ENCODE peak calls at places on chromosomes 11 and 22, in seven cellular contexts. F is epithelial cell of esophagus, P is fibroblast of villous mesenchyme, C is heart left ventricle, N is fibroblast of lung, A is uterus, O is astrocyte of the cerebellum. Q is an unnamed sample.

GRCh38 chr11:91947215-91947614 is 277.4 kb upstream of the FAT3 start:
- DNase-seq in F (peak; percentile 2), P (peak; percentile 15), C (peak; percentile 18), N (peak; percentile 83), A (no peak), O (peak; percentile 75), Q (peak; percentile 78)

GRCh38 chr11:34806875-34807274 is 109.3 kb downstream of the APIP start:
- DNase-seq in F (no peak), P (no peak), C (no peak), N (no peak), A (no peak), O (no peak), Q (no peak)

GRCh38 chr11:20289732-20290131 is 73.8 kb upstream of the HTATIP2 start:
- DNase-seq in F (no peak), P (no peak), C (no peak), N (no peak), A (no peak), O (no peak), Q (no peak)

GRCh38 chr22:25940479-25940878 is 198.5 kb downstream of the MYO18B start:
- DNase-seq in F (no peak), P (no peak), C (no peak), N (no peak), A (no peak), O (no peak), Q (no peak)

GRCh38 chr11:65858354-65859133 is 564 bp upstream of the CFL1 start:
- DNase-seq in F (peak; percentile 24), P (no peak), C (no peak), N (no peak), A (no peak), O (no peak), Q (no peak)

GRCh38 chr22:47228767-47229166 is 466.3 kb downstream of the TBC1D22A start:
- DNase-seq in F (no peak), P (no peak), C (no peak), N (no peak), A (no peak), O (no peak), Q (no peak)

GRCh38 chr11:35276396-35276795 is 137.4 kb downstream of the CD44 start:
- DNase-seq in F (peak; percentile 100), P (no peak), C (no peak), N (peak; percentile 16), A (no peak), O (no peak), Q (no peak)

GRCh38 chr22:32558681-32559355 is 84.2 kb downstream of the FBXO7 start:
- DNase-seq in F (peak; percentile 96), P (peak; percentile 70), C (no peak), N (peak; percentile 85), A (peak; percentile 92), O (peak; percentile 1), Q (peak; percentile 46)

GRCh38 chr22:44025171-44026065 is 1.3 kb downstream of the PARVB start:
- DNase-seq in F (no peak), P (no peak), C (no peak), N (no peak), A (peak; percentile 44), O (no peak), Q (no peak)

GRCh38 chr11:28619870-28620540 is 511.8 kb downstream of the METTL15 start:
- DNase-seq in F (peak; percentile 83), P (peak; percentile 36), C (no peak), N (peak; percentile 81), A (no peak), O (peak; percentile 32), Q (no peak)

GRCh38 chr11:71356904-71357303 is 91.3 kb downstream of the DHCR7 start:
- DNase-seq in F (no peak), P (no peak), C (no peak), N (no peak), A (no peak), O (no peak), Q (no peak)
- H3K4me3 ChIP-seq in F (no peak overlapping the region), P (no peak overlapping the region), C (no peak overlapping the region), N (no peak overlapping the region), A (no peak overlapping the region), O (no peak overlapping the region), Q (no peak overlapping the region)

DNA sequence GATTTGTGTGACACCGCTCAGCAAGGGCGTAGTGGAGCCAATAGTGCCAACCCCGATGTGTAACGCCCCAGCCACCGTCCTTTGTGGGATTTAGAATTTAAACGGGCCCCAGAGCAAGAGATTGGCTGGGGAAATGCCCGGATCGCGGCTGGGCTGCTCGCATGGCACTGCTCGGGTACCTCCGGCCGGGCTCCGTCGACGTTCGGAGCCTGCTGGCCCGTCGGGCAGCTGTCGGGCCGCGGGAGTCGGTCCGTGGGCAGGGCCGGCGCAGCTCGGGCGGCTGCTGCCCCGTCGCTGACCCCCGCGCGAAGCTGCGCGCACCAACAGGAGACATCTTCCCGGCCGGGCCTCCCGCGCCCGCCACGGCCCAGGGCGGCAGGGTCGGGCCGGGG is 1.4 kb upstream of the KDM2A start:
- DNase-seq in F (no peak), P (peak; percentile 20), C (peak; percentile 28), N (no peak), A (peak; percentile 36), O (no peak), Q (no peak)
- H3K4me3 ChIP-seq in F (no peak overlapping the region), P (no peak overlapping the region), C (peak overlapping the region; percentile 99), N (no peak overlapping the region), A (peak overlapping the region; percentile 65), O (no peak overlapping the region), Q (no peak overlapping the region)

DNA sequence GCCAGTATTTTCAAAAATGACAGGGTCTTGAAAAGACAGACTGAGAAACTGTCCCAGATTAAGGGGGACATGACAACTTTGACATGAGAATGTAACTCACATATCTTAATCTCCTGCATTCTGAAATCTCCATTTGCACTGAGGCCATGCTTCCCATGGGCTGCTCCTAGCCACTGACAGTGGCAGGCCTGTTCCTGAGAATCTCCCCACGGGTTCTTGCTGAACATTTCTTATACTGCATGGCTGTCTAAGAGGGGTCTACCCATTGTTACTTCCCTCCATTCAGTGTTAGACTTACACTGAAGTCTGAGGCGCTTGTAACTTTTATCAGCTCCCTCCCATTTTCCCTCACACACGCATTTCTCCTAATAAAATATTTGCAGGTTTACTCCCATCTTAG is 1.5 kb downstream of the CEP295 start:
- DNase-seq in F (no peak), P (no peak), C (no peak), N (no peak), A (no peak), O (no peak), Q (no peak)
- H3K4me3 ChIP-seq in F (no peak overlapping the region), P (no peak overlapping the region), C (no peak overlapping the region), N (no peak overlapping the region), A (no peak overlapping the region), O (no peak overlapping the region), Q (no peak overlapping the region)

GRCh38 chr22:17369553-17370035 is 334 bp downstream of the CECR2 start:
- DNase-seq in F (no peak), P (no peak), C (peak; percentile 42), N (no peak), A (no peak), O (no peak), Q (no peak)

GRCh38 chr22:17370766-17371181 is 1.5 kb downstream of the CECR2 start:
- DNase-seq in F (no peak), P (no peak), C (no peak), N (no peak), A (no peak), O (no peak), Q (no peak)

GRCh38 chr22:17368144-17368726 is 1.0 kb upstream of the CECR2 start:
- DNase-seq in F (no peak), P (no peak), C (no peak), N (no peak), A (no peak), O (no peak), Q (no peak)

GRCh38 chr22:17370036-17370765 is 941 bp downstream of the CECR2 start:
- DNase-seq in F (no peak), P (no peak), C (peak; percentile 23), N (no peak), A (no peak), O (no peak), Q (no peak)

DNA sequence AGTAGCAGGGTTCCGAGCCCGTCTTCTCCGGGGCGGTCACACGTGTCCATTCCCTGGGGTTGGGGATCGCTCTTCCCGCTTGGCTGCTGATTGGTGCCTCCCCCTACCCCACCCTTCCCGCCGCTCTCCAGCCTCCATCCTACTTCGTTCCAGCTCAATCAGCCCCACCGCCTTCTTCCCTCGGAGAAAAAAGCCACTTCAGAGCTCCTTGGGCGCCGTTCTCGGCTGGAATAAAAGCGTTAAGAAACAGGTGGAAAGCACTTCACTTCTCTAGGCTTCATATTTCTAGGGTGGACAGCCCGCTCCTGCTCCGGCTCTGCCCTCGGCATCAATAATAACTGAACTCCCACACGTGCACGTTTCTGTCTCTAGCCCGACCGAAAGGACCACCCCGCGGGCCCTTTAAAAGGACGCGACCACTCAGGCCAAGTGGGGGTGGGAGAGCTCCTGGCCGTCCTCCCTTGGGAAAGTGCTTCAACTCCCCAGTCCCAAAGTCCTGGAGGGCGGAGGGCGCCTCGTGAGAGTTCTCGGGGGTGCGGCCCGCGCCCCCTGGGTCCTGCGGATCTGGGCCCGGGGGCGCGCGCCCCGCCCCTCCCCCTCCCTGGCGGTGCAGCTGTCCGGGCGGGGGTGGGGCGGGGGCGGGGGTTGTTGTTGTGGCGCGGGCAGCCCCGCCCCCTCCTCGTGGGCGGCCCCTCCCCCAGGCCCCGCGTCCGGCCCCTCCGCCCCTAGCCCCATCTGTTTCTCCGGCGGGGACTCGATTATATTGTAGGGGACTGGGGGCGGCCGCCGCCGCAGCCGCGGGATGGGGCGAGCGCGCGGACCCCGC is at the start of gene CECR2:
- DNase-seq in F (no peak), P (no peak), C (peak; percentile 58), N (peak; percentile 10), A (peak; percentile 51), O (no peak), Q (no peak)
- H3K4me3 ChIP-seq in F (no peak within 1 kb of the TSS), P (no peak within 1 kb of the TSS), C (peak within 1 kb of the TSS; percentile 81), N (no peak within 1 kb of the TSS), A (peak within 1 kb of the TSS; percentile 63), O (peak within 1 kb of the TSS; percentile 46), Q (no peak within 1 kb of the TSS)

GRCh38 chr11:74602637-74603591 is 10.5 kb downstream of the POLD3 start:
- DNase-seq in F (no peak), P (no peak), C (no peak), N (no peak), A (no peak), O (no peak), Q (no peak)
- H3K4me3 ChIP-seq in F (no peak overlapping the region), P (no peak overlapping the region), C (no peak overlapping the region), N (no peak overlapping the region), A (no peak overlapping the region), O (no peak overlapping the region), Q (no peak overlapping the region)

DNA sequence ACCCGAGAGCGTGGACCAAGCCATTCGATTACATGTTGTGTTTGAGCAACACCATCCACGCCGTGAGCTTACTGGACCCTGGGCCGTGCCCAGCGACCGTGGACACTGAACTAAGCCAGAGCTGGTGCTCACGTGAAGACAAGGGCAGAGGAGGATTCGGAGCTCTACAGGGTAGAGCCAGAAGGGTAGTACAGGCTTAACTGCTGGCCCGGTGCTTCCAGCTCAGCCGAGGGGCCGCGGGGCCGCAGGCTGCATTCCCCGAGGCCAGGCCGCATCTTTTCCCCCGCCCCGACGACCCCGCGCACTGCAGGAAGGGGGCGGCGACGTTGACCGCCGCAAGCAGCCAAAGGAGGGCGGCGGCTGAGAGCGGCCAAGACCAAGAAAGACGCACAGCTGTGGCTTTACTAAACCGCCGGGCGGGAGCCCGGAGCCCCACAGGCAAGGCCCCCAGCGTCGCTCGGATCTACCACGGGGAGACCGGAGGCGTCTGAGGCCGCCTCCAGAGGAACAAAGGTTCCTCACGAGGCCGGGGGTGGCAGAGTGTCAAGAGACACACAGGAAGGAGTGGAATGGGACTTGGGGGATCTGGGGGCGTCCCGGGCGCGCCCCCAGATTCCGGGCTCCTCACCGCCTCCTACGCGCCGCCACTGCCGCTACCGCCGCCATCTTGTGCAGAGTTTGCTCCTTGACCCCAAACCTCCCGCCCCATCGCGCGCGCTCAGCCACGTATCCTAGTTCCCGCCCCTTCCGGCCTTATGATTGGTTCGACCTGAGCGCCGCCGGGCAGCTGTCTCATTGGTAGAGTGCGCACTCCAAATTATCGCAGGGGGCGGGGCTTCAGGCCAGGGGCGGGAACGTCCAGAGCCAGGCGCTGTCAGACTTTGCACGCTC is at the start of gene GANAB:
- DNase-seq in F (peak; percentile 99), P (peak; percentile 98), C (peak; percentile 99), N (peak; percentile 96), A (peak; percentile 99), O (peak; percentile 94), Q (peak; percentile 87)
- H3K4me3 ChIP-seq in F (peak within 1 kb of the TSS; percentile 79), P (peak within 1 kb of the TSS; percentile 96), C (peak within 1 kb of the TSS; percentile 89), N (peak within 1 kb of the TSS; percentile 81), A (peak within 1 kb of the TSS; percentile 71), O (peak within 1 kb of the TSS; percentile 81), Q (peak within 1 kb of the TSS; percentile 73)